ENCODE peak calls at places on chromosomes 12 and 14, in six cellular contexts. X, Z, S, T, J and F are unnamed samples.
A peak's percentile ranks its signal among the peaks of the same experiment; 100 is the strongest.

GRCh38 chr14:104115691-104116543 is 22.5 kb upstream of the KIF26A start:
- DNase-seq in T (no peak), Z (no peak), S (peak; percentile 12), X (no peak), J (no peak), F (peak; percentile 2)

GRCh38 chr12:93918262-93918661 is 230.1 kb upstream of the PLXNC1 start:
- DNase-seq in T (no peak), J (peak; percentile 91), S (no peak), Z (no peak), X (no peak), F (no peak)

GRCh38 chr14:92323916-92324818 is 1.2 kb downstream of the SLC24A4 start:
- DNase-seq in X (no peak), J (no peak), Z (no peak), S (peak; percentile 15), T (no peak), F (no peak)

GRCh38 chr12:19130224-19131019 is 889 bp downstream of the PLEKHA5 start:
- DNase-seq in J (no peak), X (no peak), T (no peak), Z (no peak), S (peak; percentile 54), F (peak; percentile 52)

GRCh38 chr14:54653764-54654469 is 87.0 kb downstream of the SAMD4A start:
- DNase-seq in T (no peak), Z (peak; percentile 89), J (peak; percentile 73), S (peak; percentile 22), X (no peak), F (peak; percentile 75)

GRCh38 chr14:24366664-24367505 is 1.1 kb upstream of the NFATC4 start:
- DNase-seq in Z (no peak), S (peak; percentile 89), X (no peak), T (peak; percentile 93), J (peak; percentile 78), F (peak; percentile 94)

GRCh38 chr14:77059276-77059934 is 30.9 kb upstream of the IRF2BPL start:
- DNase-seq in J (peak; percentile 94), S (no peak), T (peak; percentile 47), X (no peak), Z (no peak), F (peak; percentile 75)

GRCh38 chr12:122099280-122099749 is 20.8 kb downstream of the MLXIP start:
- DNase-seq in Z (no peak), T (no peak), S (no peak), X (no peak), J (no peak), F (peak; percentile 76)

GRCh38 chr14:38721822-38722431 is 381.1 kb downstream of the SEC23A start:
- DNase-seq in X (no peak), J (peak; percentile 48), T (no peak), Z (peak; percentile 24), S (peak; percentile 61), F (peak; percentile 43)